ENCODE peak calls at places on chromosome 22, in seven cellular contexts. One of them, this sample, is unnamed.

GRCh38 chr22:48417143-48418070 is 1410.3 kb downstream of the BRD1 start:
- DNase-seq in RCC 7860: no peak
- DNase-seq in stimulated activated naive CD4-positive, alpha-beta T cell: no peak
- DNase-seq in NCI-H2029: no peak
- DNase-seq in AG09309: no peak
- DNase-seq in retina: no peak
- DNase-seq in AG10803: no peak
- DNase-seq in this sample: peak

GRCh38 chr22:46802608-46803027 is 40.2 kb downstream of the TBC1D22A start:
- DNase-seq in RCC 7860: no peak
- DNase-seq in stimulated activated naive CD4-positive, alpha-beta T cell: no peak
- DNase-seq in NCI-H2029: no peak
- DNase-seq in AG09309: no peak
- DNase-seq in retina: no peak
- DNase-seq in AG10803: no peak
- DNase-seq in this sample: no peak

GRCh38 chr22:34161724-34162123 is 241.4 kb upstream of the LARGE1 start:
- DNase-seq in RCC 7860: no peak
- DNase-seq in stimulated activated naive CD4-positive, alpha-beta T cell: no peak
- DNase-seq in NCI-H2029: no peak
- DNase-seq in AG09309: no peak
- DNase-seq in retina: no peak
- DNase-seq in AG10803: no peak
- DNase-seq in this sample: no peak

GRCh38 chr22:49087163-49087562 is 740.5 kb downstream of the BRD1 start:
- DNase-seq in RCC 7860: no peak
- DNase-seq in stimulated activated naive CD4-positive, alpha-beta T cell: no peak
- DNase-seq in NCI-H2029: peak
- DNase-seq in AG09309: no peak
- DNase-seq in retina: peak
- DNase-seq in AG10803: no peak
- DNase-seq in this sample: peak

GRCh38 chr22:27474711-27475547 is 326.6 kb downstream of the MN1 start:
- DNase-seq in RCC 7860: peak
- DNase-seq in stimulated activated naive CD4-positive, alpha-beta T cell: no peak
- DNase-seq in NCI-H2029: no peak
- DNase-seq in AG09309: peak
- DNase-seq in retina: no peak
- DNase-seq in AG10803: peak
- DNase-seq in this sample: no peak

GRCh38 chr22:40421941-40422340 is 51.5 kb downstream of the SGSM3 start:
- DNase-seq in RCC 7860: no peak
- DNase-seq in stimulated activated naive CD4-positive, alpha-beta T cell: no peak
- DNase-seq in NCI-H2029: no peak
- DNase-seq in AG09309: no peak
- DNase-seq in retina: no peak
- DNase-seq in AG10803: no peak
- DNase-seq in this sample: peak

GRCh38 chr22:30694638-30695350 is at the start of gene OSBP2:
- DNase-seq in RCC 7860: no peak
- DNase-seq in stimulated activated naive CD4-positive, alpha-beta T cell: no peak
- DNase-seq in NCI-H2029: no peak
- DNase-seq in AG09309: no peak
- DNase-seq in retina: peak
- DNase-seq in AG10803: no peak
- DNase-seq in this sample: peak

GRCh38 chr22:33658775-33659174 is 261.5 kb downstream of the LARGE1 start:
- DNase-seq in RCC 7860: no peak
- DNase-seq in stimulated activated naive CD4-positive, alpha-beta T cell: no peak
- DNase-seq in NCI-H2029: no peak
- DNase-seq in AG09309: peak
- DNase-seq in retina: no peak
- DNase-seq in AG10803: peak
- DNase-seq in this sample: no peak

GRCh38 chr22:24338701-24339451 is 68.2 kb downstream of the SPECC1L start:
- DNase-seq in RCC 7860: no peak
- DNase-seq in stimulated activated naive CD4-positive, alpha-beta T cell: no peak
- DNase-seq in NCI-H2029: no peak
- DNase-seq in AG09309: no peak
- DNase-seq in retina: no peak
- DNase-seq in AG10803: peak
- DNase-seq in this sample: no peak

GRCh38 chr22:28629420-28630184 is 50.0 kb downstream of the TTC28 start:
- DNase-seq in RCC 7860: no peak
- DNase-seq in stimulated activated naive CD4-positive, alpha-beta T cell: no peak
- DNase-seq in NCI-H2029: no peak
- DNase-seq in AG09309: no peak
- DNase-seq in retina: peak
- DNase-seq in AG10803: no peak
- DNase-seq in this sample: no peak

GRCh38 chr22:18147791-18148507 is 2.0 kb upstream of the USP18 start:
- DNase-seq in RCC 7860: no peak
- DNase-seq in stimulated activated naive CD4-positive, alpha-beta T cell: no peak
- DNase-seq in NCI-H2029: no peak
- DNase-seq in AG09309: no peak
- DNase-seq in retina: no peak
- DNase-seq in AG10803: no peak
- DNase-seq in this sample: peak

GRCh38 chr22:44289429-44290171 is 23.2 kb downstream of the SHISAL1 start:
- DNase-seq in RCC 7860: no peak
- DNase-seq in stimulated activated naive CD4-positive, alpha-beta T cell: no peak
- DNase-seq in NCI-H2029: no peak
- DNase-seq in AG09309: peak
- DNase-seq in retina: no peak
- DNase-seq in AG10803: peak
- DNase-seq in this sample: no peak

GRCh38 chr22:19823191-19823590 is 31.5 kb downstream of the GNB1L start:
- DNase-seq in RCC 7860: no peak
- DNase-seq in stimulated activated naive CD4-positive, alpha-beta T cell: no peak
- DNase-seq in NCI-H2029: no peak
- DNase-seq in AG09309: no peak
- DNase-seq in retina: no peak
- DNase-seq in AG10803: no peak
- DNase-seq in this sample: no peak

GRCh38 chr22:27662359-27663030 is 139.1 kb downstream of the MN1 start:
- DNase-seq in RCC 7860: no peak
- DNase-seq in stimulated activated naive CD4-positive, alpha-beta T cell: no peak
- DNase-seq in NCI-H2029: no peak
- DNase-seq in AG09309: no peak
- DNase-seq in retina: no peak
- DNase-seq in AG10803: no peak
- DNase-seq in this sample: no peak

GRCh38 chr22:39558950-39559349 is 11.6 kb upstream of the CACNA1I start:
- DNase-seq in RCC 7860: no peak
- DNase-seq in stimulated activated naive CD4-positive, alpha-beta T cell: no peak
- DNase-seq in NCI-H2029: no peak
- DNase-seq in AG09309: no peak
- DNase-seq in retina: no peak
- DNase-seq in AG10803: no peak
- DNase-seq in this sample: no peak

GRCh38 chr22:25497269-25497668 is 67.2 kb upstream of the GRK3 start:
- DNase-seq in RCC 7860: no peak
- DNase-seq in stimulated activated naive CD4-positive, alpha-beta T cell: no peak
- DNase-seq in NCI-H2029: no peak
- DNase-seq in AG09309: no peak
- DNase-seq in retina: no peak
- DNase-seq in AG10803: peak
- DNase-seq in this sample: no peak

GRCh38 chr22:29061773-29062172 is at the start of gene C22orf31:
- DNase-seq in RCC 7860: no peak
- DNase-seq in stimulated activated naive CD4-positive, alpha-beta T cell: no peak
- DNase-seq in NCI-H2029: no peak
- DNase-seq in AG09309: no peak
- DNase-seq in retina: no peak
- DNase-seq in AG10803: no peak
- DNase-seq in this sample: no peak

GRCh38 chr22:36725366-36726006 is 21.9 kb upstream of the CACNG2 start:
- DNase-seq in RCC 7860: no peak
- DNase-seq in stimulated activated naive CD4-positive, alpha-beta T cell: no peak
- DNase-seq in NCI-H2029: no peak
- DNase-seq in AG09309: no peak
- DNase-seq in retina: no peak
- DNase-seq in AG10803: no peak
- DNase-seq in this sample: peak

GRCh38 chr22:37021041-37021440 is 1.5 kb downstream of the MPST start:
- DNase-seq in RCC 7860: no peak
- DNase-seq in stimulated activated naive CD4-positive, alpha-beta T cell: no peak
- DNase-seq in NCI-H2029: no peak
- DNase-seq in AG09309: no peak
- DNase-seq in retina: no peak
- DNase-seq in AG10803: no peak
- DNase-seq in this sample: no peak